ENCODE peak calls at places on chromosomes 3 and 15, in nine cellular contexts. One of them, this sample, is unnamed.
A peak's percentile ranks its signal among the peaks of the same experiment; 100 is the strongest.

GRCh38 chr15:53978248-53978906 is at the start of gene UNC13C:
- DNase-seq in AG08396: no peak
- DNase-seq in hypothalamus: peak; percentile 6
- DNase-seq in non-pigmented ciliary epithelial cell: no peak
- DNase-seq in KBM-7: no peak
- DNase-seq in GM03348: peak; percentile 16
- DNase-seq in EL: no peak
- DNase-seq in occipital lobe: peak; percentile 61
- DNase-seq in M059J: no peak
- DNase-seq in this sample: peak; percentile 71

GRCh38 chr3:163946785-163947184 is 1131.5 kb downstream of the SI start:
- DNase-seq in M059J: no peak
- DNase-seq in GM03348: no peak
- DNase-seq in hypothalamus: no peak
- DNase-seq in non-pigmented ciliary epithelial cell: no peak
- DNase-seq in KBM-7: no peak
- DNase-seq in occipital lobe: no peak
- DNase-seq in AG08396: no peak
- DNase-seq in EL: no peak
- DNase-seq in this sample: no peak

GRCh38 chr3:39125837-39126500 is 18.5 kb downstream of the TTC21A start:
- DNase-seq in AG08396: peak; percentile 36
- DNase-seq in KBM-7: no peak
- DNase-seq in M059J: peak; percentile 75
- DNase-seq in GM03348: peak; percentile 39
- DNase-seq in non-pigmented ciliary epithelial cell: no peak
- DNase-seq in occipital lobe: no peak
- DNase-seq in hypothalamus: no peak
- DNase-seq in EL: peak; percentile 62
- DNase-seq in this sample: no peak

GRCh38 chr3:126798521-126798920 is 94.5 kb downstream of the CHCHD6 start:
- DNase-seq in GM03348: no peak
- DNase-seq in hypothalamus: no peak
- DNase-seq in EL: peak; percentile 55
- DNase-seq in occipital lobe: no peak
- DNase-seq in M059J: no peak
- DNase-seq in AG08396: no peak
- DNase-seq in KBM-7: no peak
- DNase-seq in non-pigmented ciliary epithelial cell: no peak
- DNase-seq in this sample: no peak

GRCh38 chr3:36679384-36680200 is 84.8 kb downstream of the DCLK3 start:
- DNase-seq in GM03348: peak; percentile 61
- DNase-seq in non-pigmented ciliary epithelial cell: peak; percentile 90
- DNase-seq in occipital lobe: no peak
- DNase-seq in EL: peak; percentile 82
- DNase-seq in hypothalamus: no peak
- DNase-seq in M059J: peak; percentile 71
- DNase-seq in AG08396: peak; percentile 33
- DNase-seq in KBM-7: peak; percentile 15
- DNase-seq in this sample: no peak

GRCh38 chr3:24004171-24004938 is 59.3 kb downstream of the NR1D2 start:
- DNase-seq in non-pigmented ciliary epithelial cell: no peak
- DNase-seq in M059J: no peak
- DNase-seq in occipital lobe: no peak
- DNase-seq in EL: no peak
- DNase-seq in KBM-7: no peak
- DNase-seq in hypothalamus: no peak
- DNase-seq in AG08396: no peak
- DNase-seq in GM03348: no peak
- DNase-seq in this sample: no peak

GRCh38 chr3:147195896-147196295 is 210.4 kb downstream of the ZIC4 start:
- DNase-seq in non-pigmented ciliary epithelial cell: no peak
- DNase-seq in EL: peak; percentile 11
- DNase-seq in GM03348: peak; percentile 9
- DNase-seq in hypothalamus: no peak
- DNase-seq in AG08396: no peak
- DNase-seq in M059J: no peak
- DNase-seq in occipital lobe: no peak
- DNase-seq in KBM-7: no peak
- DNase-seq in this sample: no peak

GRCh38 chr3:150871192-150871591 is 34.0 kb downstream of the MINDY4B start:
- DNase-seq in EL: peak; percentile 9
- DNase-seq in occipital lobe: no peak
- DNase-seq in hypothalamus: no peak
- DNase-seq in non-pigmented ciliary epithelial cell: no peak
- DNase-seq in GM03348: no peak
- DNase-seq in KBM-7: no peak
- DNase-seq in AG08396: no peak
- DNase-seq in M059J: peak; percentile 42
- DNase-seq in this sample: no peak

GRCh38 chr15:34795267-34796081 is at the start of gene ACTC1:
- DNase-seq in AG08396: peak; percentile 89
- DNase-seq in hypothalamus: no peak
- DNase-seq in non-pigmented ciliary epithelial cell: no peak
- DNase-seq in GM03348: peak; percentile 92
- DNase-seq in KBM-7: no peak
- DNase-seq in occipital lobe: no peak
- DNase-seq in M059J: peak; percentile 62
- DNase-seq in EL: peak; percentile 72
- DNase-seq in this sample: peak; percentile 64

GRCh38 chr15:51134416-51135199 is 39.9 kb upstream of the TNFAIP8L3 start:
- DNase-seq in EL: no peak
- DNase-seq in GM03348: no peak
- DNase-seq in KBM-7: no peak
- DNase-seq in M059J: no peak
- DNase-seq in hypothalamus: no peak
- DNase-seq in AG08396: no peak
- DNase-seq in non-pigmented ciliary epithelial cell: no peak
- DNase-seq in occipital lobe: no peak
- DNase-seq in this sample: no peak

GRCh38 chr15:42939841-42940240 is 19.3 kb upstream of the TTBK2 start:
- DNase-seq in EL: no peak
- DNase-seq in AG08396: no peak
- DNase-seq in M059J: no peak
- DNase-seq in GM03348: no peak
- DNase-seq in KBM-7: no peak
- DNase-seq in non-pigmented ciliary epithelial cell: no peak
- DNase-seq in hypothalamus: no peak
- DNase-seq in occipital lobe: peak; percentile 59
- DNase-seq in this sample: no peak

GRCh38 chr15:101307048-101307896 is 12.2 kb upstream of the SNRPA1 start:
- DNase-seq in EL: no peak
- DNase-seq in non-pigmented ciliary epithelial cell: no peak
- DNase-seq in M059J: no peak
- DNase-seq in KBM-7: no peak
- DNase-seq in occipital lobe: no peak
- DNase-seq in hypothalamus: no peak
- DNase-seq in GM03348: no peak
- DNase-seq in AG08396: no peak
- DNase-seq in this sample: peak; percentile 22

GRCh38 chr3:43025423-43025822 is 46.3 kb downstream of the GASK1A start:
- DNase-seq in AG08396: no peak
- DNase-seq in KBM-7: no peak
- DNase-seq in M059J: no peak
- DNase-seq in non-pigmented ciliary epithelial cell: no peak
- DNase-seq in GM03348: no peak
- DNase-seq in EL: no peak
- DNase-seq in hypothalamus: no peak
- DNase-seq in occipital lobe: no peak
- DNase-seq in this sample: no peak

GRCh38 chr3:70816346-70816745 is 503.9 kb upstream of the MDFIC2 start:
- DNase-seq in M059J: no peak
- DNase-seq in hypothalamus: no peak
- DNase-seq in non-pigmented ciliary epithelial cell: no peak
- DNase-seq in KBM-7: no peak
- DNase-seq in EL: no peak
- DNase-seq in GM03348: no peak
- DNase-seq in occipital lobe: no peak
- DNase-seq in AG08396: no peak
- DNase-seq in this sample: no peak

GRCh38 chr3:117036259-117036799 is 326.8 kb downstream of the TUSC7 start:
- DNase-seq in KBM-7: peak; percentile 80
- DNase-seq in occipital lobe: no peak
- DNase-seq in AG08396: peak; percentile 18
- DNase-seq in M059J: peak; percentile 60
- DNase-seq in EL: peak; percentile 92
- DNase-seq in non-pigmented ciliary epithelial cell: no peak
- DNase-seq in GM03348: peak; percentile 46
- DNase-seq in hypothalamus: no peak
- DNase-seq in this sample: no peak

GRCh38 chr3:31077021-31077601 is 182.7 kb upstream of the GADL1 start:
- DNase-seq in GM03348: peak; percentile 73
- DNase-seq in occipital lobe: no peak
- DNase-seq in EL: peak; percentile 91
- DNase-seq in hypothalamus: no peak
- DNase-seq in AG08396: peak; percentile 64
- DNase-seq in non-pigmented ciliary epithelial cell: peak; percentile 83
- DNase-seq in M059J: peak; percentile 96
- DNase-seq in KBM-7: peak; percentile 1
- DNase-seq in this sample: no peak

GRCh38 chr3:51929420-51930003 is 12.2 kb downstream of the RRP9 start:
- DNase-seq in KBM-7: peak; percentile 80
- DNase-seq in hypothalamus: no peak
- DNase-seq in AG08396: peak; percentile 39
- DNase-seq in GM03348: peak; percentile 24
- DNase-seq in EL: no peak
- DNase-seq in occipital lobe: no peak
- DNase-seq in non-pigmented ciliary epithelial cell: no peak
- DNase-seq in M059J: no peak
- DNase-seq in this sample: peak; percentile 45

GRCh38 chr3:106215047-106215446 is 346.2 kb upstream of the CBLB start:
- DNase-seq in EL: peak; percentile 23
- DNase-seq in hypothalamus: no peak
- DNase-seq in occipital lobe: no peak
- DNase-seq in non-pigmented ciliary epithelial cell: peak; percentile 28
- DNase-seq in GM03348: no peak
- DNase-seq in M059J: peak; percentile 51
- DNase-seq in KBM-7: no peak
- DNase-seq in AG08396: no peak
- DNase-seq in this sample: no peak

GRCh38 chr3:159130108-159130507 is 328.3 kb downstream of the MFSD1 start:
- DNase-seq in hypothalamus: no peak
- DNase-seq in M059J: no peak
- DNase-seq in GM03348: no peak
- DNase-seq in KBM-7: no peak
- DNase-seq in occipital lobe: no peak
- DNase-seq in EL: no peak
- DNase-seq in AG08396: no peak
- DNase-seq in non-pigmented ciliary epithelial cell: no peak
- DNase-seq in this sample: peak; percentile 44

GRCh38 chr3:50913279-50913678 is 238.6 kb downstream of the DOCK3 start:
- DNase-seq in hypothalamus: no peak
- DNase-seq in occipital lobe: no peak
- DNase-seq in KBM-7: no peak
- DNase-seq in EL: no peak
- DNase-seq in AG08396: no peak
- DNase-seq in GM03348: no peak
- DNase-seq in M059J: peak; percentile 54
- DNase-seq in non-pigmented ciliary epithelial cell: no peak
- DNase-seq in this sample: no peak

GRCh38 chr15:81612631-81613030 is 238.6 kb upstream of the TMC3 start:
- DNase-seq in occipital lobe: no peak
- DNase-seq in hypothalamus: no peak
- DNase-seq in GM03348: no peak
- DNase-seq in KBM-7: no peak
- DNase-seq in M059J: no peak
- DNase-seq in AG08396: no peak
- DNase-seq in EL: no peak
- DNase-seq in non-pigmented ciliary epithelial cell: no peak
- DNase-seq in this sample: peak; percentile 83

GRCh38 chr15:67062365-67062985 is 2.9 kb upstream of the SMAD3 start:
- DNase-seq in KBM-7: no peak
- DNase-seq in EL: no peak
- DNase-seq in AG08396: no peak
- DNase-seq in GM03348: no peak
- DNase-seq in M059J: no peak
- DNase-seq in occipital lobe: no peak
- DNase-seq in hypothalamus: no peak
- DNase-seq in non-pigmented ciliary epithelial cell: no peak
- DNase-seq in this sample: no peak

GRCh38 chr15:75451674-75452363 is at the start of gene SIN3A:
- DNase-seq in hypothalamus: peak; percentile 99
- DNase-seq in M059J: peak; percentile 100
- DNase-seq in non-pigmented ciliary epithelial cell: peak; percentile 100
- DNase-seq in occipital lobe: peak; percentile 100
- DNase-seq in KBM-7: peak; percentile 100
- DNase-seq in EL: peak; percentile 100
- DNase-seq in AG08396: peak; percentile 91
- DNase-seq in GM03348: peak; percentile 95
- DNase-seq in this sample: peak; percentile 100

GRCh38 chr3:71478568-71478967 is 105.0 kb downstream of the FOXP1 start:
- DNase-seq in EL: no peak
- DNase-seq in occipital lobe: no peak
- DNase-seq in non-pigmented ciliary epithelial cell: no peak
- DNase-seq in hypothalamus: no peak
- DNase-seq in KBM-7: no peak
- DNase-seq in AG08396: peak; percentile 23
- DNase-seq in M059J: peak; percentile 62
- DNase-seq in GM03348: no peak
- DNase-seq in this sample: no peak

GRCh38 chr15:39670687-39671086 is 89.8 kb downstream of the THBS1 start:
- DNase-seq in EL: no peak
- DNase-seq in non-pigmented ciliary epithelial cell: no peak
- DNase-seq in AG08396: no peak
- DNase-seq in hypothalamus: no peak
- DNase-seq in GM03348: no peak
- DNase-seq in M059J: no peak
- DNase-seq in occipital lobe: no peak
- DNase-seq in KBM-7: no peak
- DNase-seq in this sample: no peak

GRCh38 chr15:96037584-96037983 is 292.9 kb upstream of the NR2F2 start:
- DNase-seq in EL: no peak
- DNase-seq in hypothalamus: no peak
- DNase-seq in non-pigmented ciliary epithelial cell: peak; percentile 40
- DNase-seq in M059J: peak; percentile 81
- DNase-seq in AG08396: no peak
- DNase-seq in GM03348: no peak
- DNase-seq in KBM-7: peak; percentile 44
- DNase-seq in occipital lobe: no peak
- DNase-seq in this sample: no peak

GRCh38 chr3:129461022-129461421 is 21.0 kb downstream of the IFT122 start:
- DNase-seq in non-pigmented ciliary epithelial cell: no peak
- DNase-seq in occipital lobe: no peak
- DNase-seq in M059J: peak; percentile 91
- DNase-seq in GM03348: peak; percentile 22
- DNase-seq in EL: peak; percentile 65
- DNase-seq in hypothalamus: no peak
- DNase-seq in KBM-7: no peak
- DNase-seq in AG08396: peak; percentile 56
- DNase-seq in this sample: no peak

GRCh38 chr3:55662683-55663082 is 175.6 kb upstream of the WNT5A start:
- DNase-seq in hypothalamus: no peak
- DNase-seq in EL: peak; percentile 76
- DNase-seq in non-pigmented ciliary epithelial cell: peak; percentile 44
- DNase-seq in AG08396: peak; percentile 18
- DNase-seq in occipital lobe: no peak
- DNase-seq in KBM-7: no peak
- DNase-seq in M059J: peak; percentile 53
- DNase-seq in GM03348: peak; percentile 70
- DNase-seq in this sample: no peak

GRCh38 chr15:41946970-41947369 is 25.4 kb downstream of the EHD4 start:
- DNase-seq in non-pigmented ciliary epithelial cell: no peak
- DNase-seq in occipital lobe: no peak
- DNase-seq in EL: no peak
- DNase-seq in AG08396: no peak
- DNase-seq in hypothalamus: no peak
- DNase-seq in GM03348: no peak
- DNase-seq in M059J: no peak
- DNase-seq in KBM-7: no peak
- DNase-seq in this sample: no peak

GRCh38 chr15:58755956-58756355 is 6.4 kb upstream of the ADAM10 start:
- DNase-seq in hypothalamus: no peak
- DNase-seq in AG08396: no peak
- DNase-seq in non-pigmented ciliary epithelial cell: no peak
- DNase-seq in GM03348: no peak
- DNase-seq in occipital lobe: no peak
- DNase-seq in EL: no peak
- DNase-seq in KBM-7: no peak
- DNase-seq in M059J: no peak
- DNase-seq in this sample: no peak

GRCh38 chr15:55993804-55994539 is 560 bp upstream of the NEDD4 start:
- DNase-seq in AG08396: no peak
- DNase-seq in GM03348: peak; percentile 40
- DNase-seq in KBM-7: peak; percentile 60
- DNase-seq in EL: peak; percentile 74
- DNase-seq in non-pigmented ciliary epithelial cell: no peak
- DNase-seq in M059J: peak; percentile 70
- DNase-seq in occipital lobe: peak; percentile 35
- DNase-seq in hypothalamus: peak; percentile 32
- DNase-seq in this sample: peak; percentile 54